ENCODE peak calls at places on chromosomes 12 and 14, in four cellular contexts. R is right atrium auricular region, G is fibroblast of mammary gland, Y is tibial nerve. B is an unnamed sample.

GRCh38 chr14:74014299-74014698 is 4.8 kb downstream of the ENTPD5 start:
- DNase-seq in R (no peak), G (peak), Y (no peak), B (peak)

GRCh38 chr14:99190696-99191662 is 81.0 kb downstream of the BCL11B start:
- DNase-seq in R (no peak), G (no peak), Y (no peak), B (no peak)

GRCh38 chr12:81005635-81006034 is 67.9 kb upstream of the LIN7A start:
- DNase-seq in R (no peak), G (no peak), Y (no peak), B (no peak)

GRCh38 chr14:24323341-24323740 is 11.5 kb downstream of the ADCY4 start:
- DNase-seq in R (no peak), G (no peak), Y (no peak), B (no peak)

GRCh38 chr14:85159726-85160125 is 370.2 kb upstream of the FLRT2 start:
- DNase-seq in R (no peak), G (no peak), Y (no peak), B (no peak)

GRCh38 chr14:104264495-104265265 is 126.3 kb downstream of the KIF26A start:
- DNase-seq in R (peak), G (no peak), Y (no peak), B (no peak)

GRCh38 chr12:118330421-118331018 is 42.2 kb downstream of the TAOK3 start:
- DNase-seq in R (no peak), G (no peak), Y (no peak), B (peak)

GRCh38 chr14:22900088-22900799 is 17.2 kb downstream of the REM2 start:
- DNase-seq in R (no peak), G (peak), Y (no peak), B (peak)

GRCh38 chr12:19970826-19971225 is 397.5 kb upstream of the PDE3A start:
- DNase-seq in R (no peak), G (peak), Y (no peak), B (no peak)

GRCh38 chr12:92414383-92415065 is 268.9 kb upstream of the BTG1 start:
- DNase-seq in R (no peak), G (no peak), Y (no peak), B (peak)

GRCh38 chr14:33556382-33557121 is 394.3 kb downstream of the EGLN3 start:
- DNase-seq in R (no peak), G (peak), Y (no peak), B (peak)

GRCh38 chr12:52696588-52696987 is 6.7 kb downstream of the KRT77 start:
- DNase-seq in R (no peak), G (no peak), Y (no peak), B (no peak)

GRCh38 chr12:93459097-93459496 is 8.2 kb upstream of the MRPL42 start:
- DNase-seq in R (no peak), G (no peak), Y (no peak), B (no peak)

GRCh38 chr14:55438066-55438683 is 2.2 kb downstream of the TBPL2 start:
- DNase-seq in R (no peak), G (peak), Y (no peak), B (peak)

GRCh38 chr12:41970744-41971143 is 173.9 kb downstream of the GXYLT1 start:
- DNase-seq in R (no peak), G (no peak), Y (no peak), B (no peak)

GRCh38 chr12:85527192-85527591 is 247.2 kb downstream of the ALX1 start:
- DNase-seq in R (no peak), G (no peak), Y (no peak), B (no peak)

GRCh38 chr12:65966852-65967593 is 142.7 kb downstream of the HMGA2 start:
- DNase-seq in R (no peak), G (no peak), Y (no peak), B (no peak)

GRCh38 chr12:65965358-65965757 is 141.1 kb downstream of the HMGA2 start:
- DNase-seq in R (no peak), G (peak), Y (no peak), B (no peak)

GRCh38 chr12:65968359-65968758 is 144.1 kb downstream of the HMGA2 start:
- DNase-seq in R (no peak), G (peak), Y (no peak), B (peak)

GRCh38 chr12:65968889-65969509 is 144.7 kb downstream of the HMGA2 start:
- DNase-seq in R (no peak), G (peak), Y (no peak), B (no peak)

GRCh38 chr12:65967696-65968095 is 143.4 kb downstream of the HMGA2 start:
- DNase-seq in R (no peak), G (peak), Y (no peak), B (no peak)
- H3K4me3 ChIP-seq in R (no peak), G (no peak), Y (no peak), B (no peak)

GRCh38 chr12:13571035-13571434 is 374.5 kb downstream of the EMP1 start:
- DNase-seq in R (no peak), G (no peak), Y (no peak), B (no peak)
- TF ChIP-seq CTCF in R (no peak), G (no peak), Y (no peak), B (no peak)

GRCh38 chr14:20798318-20798717 is 4.3 kb downstream of the RNASE1 start:
- DNase-seq in R (no peak), G (no peak), Y (no peak), B (no peak)

GRCh38 chr14:20797159-20797558 is 5.5 kb downstream of the RNASE1 start:
- DNase-seq in R (no peak), G (no peak), Y (no peak), B (no peak)

GRCh38 chr14:20799444-20799843 is 3.2 kb downstream of the RNASE1 start:
- DNase-seq in R (no peak), G (no peak), Y (no peak), B (peak)

GRCh38 chr14:20799955-20800544 is 2.6 kb downstream of the RNASE1 start:
- DNase-seq in R (peak), G (no peak), Y (no peak), B (no peak)

GRCh38 chr14:20798932-20799331 is 3.7 kb downstream of the RNASE1 start:
- DNase-seq in R (no peak), G (no peak), Y (no peak), B (no peak)
- H3K4me3 ChIP-seq in R (no peak), G (no peak), Y (no peak), B (no peak)

GRCh38 chr12:70919161-70919560 is 1.4 kb downstream of the PTPRR start:
- DNase-seq in R (no peak), G (no peak), Y (no peak), B (no peak)
- TF ChIP-seq CTCF in R (no peak), G (no peak), Y (no peak), B (no peak)

GRCh38 chr14:57987051-57987450 is 121.2 kb upstream of the SLC35F4 start:
- DNase-seq in R (no peak), G (peak), Y (no peak), B (no peak)
- H3K4me3 ChIP-seq in R (no peak), G (no peak), Y (no peak), B (no peak)

GRCh38 chr12:87274594-87275245 is 754.5 kb downstream of the C12orf50 start:
- DNase-seq in R (no peak), G (peak), Y (no peak), B (peak)
- TF ChIP-seq CTCF in R (peak), G (peak), Y (peak), B (peak)

B was measured in fibroblast of pulmonary artery.